ENCODE peak calls at places on chromosomes 4 and X, in ten cellular contexts. One of them, this sample, is unnamed.

GRCh38 chrX:69503835-69504625 is at the start of gene NALF2:
- DNase-seq in activated B cell treated with CpG ODN at 0.5 μM for 24 hours: no peak
- DNase-seq in kidney epithelial cell: peak
- DNase-seq in body of pancreas: peak
- DNase-seq in tibial artery: no peak
- DNase-seq in testis: peak
- DNase-seq in neural progenitor cell: peak
- DNase-seq in BE2C: peak
- DNase-seq in WTC11: peak
- DNase-seq in foreskin fibroblast: peak
- DNase-seq in this sample: peak

GRCh38 chr4:5545271-5545670 is 163.1 kb downstream of the EVC2 start:
- DNase-seq in activated B cell treated with CpG ODN at 0.5 μM for 24 hours: no peak
- DNase-seq in kidney epithelial cell: no peak
- DNase-seq in body of pancreas: no peak
- DNase-seq in tibial artery: no peak
- DNase-seq in testis: no peak
- DNase-seq in neural progenitor cell: no peak
- DNase-seq in BE2C: no peak
- DNase-seq in WTC11: no peak
- DNase-seq in foreskin fibroblast: no peak
- DNase-seq in this sample: no peak

GRCh38 chr4:156102411-156102810 is 148.7 kb upstream of the CTSO start:
- DNase-seq in activated B cell treated with CpG ODN at 0.5 μM for 24 hours: no peak
- DNase-seq in kidney epithelial cell: no peak
- DNase-seq in body of pancreas: no peak
- DNase-seq in tibial artery: no peak
- DNase-seq in testis: no peak
- DNase-seq in neural progenitor cell: no peak
- DNase-seq in BE2C: no peak
- DNase-seq in WTC11: no peak
- DNase-seq in foreskin fibroblast: no peak
- DNase-seq in this sample: no peak

GRCh38 chrX:36913551-36913950 is 94.6 kb upstream of the FAM47C start:
- DNase-seq in activated B cell treated with CpG ODN at 0.5 μM for 24 hours: no peak
- DNase-seq in kidney epithelial cell: no peak
- DNase-seq in body of pancreas: no peak
- DNase-seq in tibial artery: no peak
- DNase-seq in testis: no peak
- DNase-seq in neural progenitor cell: no peak
- DNase-seq in BE2C: no peak
- DNase-seq in WTC11: no peak
- DNase-seq in foreskin fibroblast: no peak
- DNase-seq in this sample: no peak

GRCh38 chr4:137608085-137608484 is 75.8 kb upstream of the PCDH18 start:
- DNase-seq in activated B cell treated with CpG ODN at 0.5 μM for 24 hours: no peak
- DNase-seq in kidney epithelial cell: no peak
- DNase-seq in body of pancreas: no peak
- DNase-seq in tibial artery: peak
- DNase-seq in testis: no peak
- DNase-seq in neural progenitor cell: no peak
- DNase-seq in BE2C: no peak
- DNase-seq in WTC11: no peak
- DNase-seq in foreskin fibroblast: no peak
- DNase-seq in this sample: no peak

GRCh38 chr4:51943221-51943620 is 76.9 kb downstream of the LRRC66 start:
- DNase-seq in activated B cell treated with CpG ODN at 0.5 μM for 24 hours: no peak
- DNase-seq in kidney epithelial cell: no peak
- DNase-seq in body of pancreas: no peak
- DNase-seq in tibial artery: no peak
- DNase-seq in testis: no peak
- DNase-seq in neural progenitor cell: no peak
- DNase-seq in BE2C: no peak
- DNase-seq in WTC11: no peak
- DNase-seq in foreskin fibroblast: peak
- DNase-seq in this sample: no peak

GRCh38 chr4:2487632-2488031 is 18.7 kb downstream of the RNF4 start:
- DNase-seq in activated B cell treated with CpG ODN at 0.5 μM for 24 hours: no peak
- DNase-seq in kidney epithelial cell: no peak
- DNase-seq in body of pancreas: no peak
- DNase-seq in tibial artery: no peak
- DNase-seq in testis: no peak
- DNase-seq in neural progenitor cell: no peak
- DNase-seq in BE2C: no peak
- DNase-seq in WTC11: no peak
- DNase-seq in foreskin fibroblast: no peak
- DNase-seq in this sample: peak

GRCh38 chr4:74104145-74104544 is 5.2 kb upstream of the CXCL2 start:
- DNase-seq in activated B cell treated with CpG ODN at 0.5 μM for 24 hours: no peak
- DNase-seq in kidney epithelial cell: no peak
- DNase-seq in body of pancreas: peak
- DNase-seq in tibial artery: no peak
- DNase-seq in testis: no peak
- DNase-seq in neural progenitor cell: no peak
- DNase-seq in BE2C: no peak
- DNase-seq in WTC11: no peak
- DNase-seq in foreskin fibroblast: no peak
- DNase-seq in this sample: no peak

GRCh38 chr4:38980903-38981676 is 51.1 kb downstream of the TMEM156 start:
- DNase-seq in activated B cell treated with CpG ODN at 0.5 μM for 24 hours: no peak
- DNase-seq in kidney epithelial cell: peak
- DNase-seq in body of pancreas: no peak
- DNase-seq in tibial artery: no peak
- DNase-seq in testis: no peak
- DNase-seq in neural progenitor cell: no peak
- DNase-seq in BE2C: no peak
- DNase-seq in WTC11: no peak
- DNase-seq in foreskin fibroblast: peak
- DNase-seq in this sample: peak

GRCh38 chrX:25039036-25039435 is 23.3 kb upstream of the ARX start:
- DNase-seq in activated B cell treated with CpG ODN at 0.5 μM for 24 hours: no peak
- DNase-seq in kidney epithelial cell: no peak
- DNase-seq in body of pancreas: no peak
- DNase-seq in tibial artery: no peak
- DNase-seq in testis: no peak
- DNase-seq in neural progenitor cell: no peak
- DNase-seq in BE2C: no peak
- DNase-seq in WTC11: no peak
- DNase-seq in foreskin fibroblast: no peak
- DNase-seq in this sample: no peak
- TF ChIP-seq CTCF in activated B cell treated with CpG ODN at 0.5 μM for 24 hours: no peak
- TF ChIP-seq CTCF in kidney epithelial cell: no peak
- TF ChIP-seq CTCF in body of pancreas: no peak
- TF ChIP-seq CTCF in tibial artery: no peak
- TF ChIP-seq CTCF in testis: no peak
- TF ChIP-seq CTCF in neural progenitor cell: no peak
- TF ChIP-seq CTCF in BE2C: no peak
- TF ChIP-seq CTCF in WTC11: no peak
- TF ChIP-seq CTCF in foreskin fibroblast: no peak
- TF ChIP-seq CTCF in this sample: no peak

DNA sequence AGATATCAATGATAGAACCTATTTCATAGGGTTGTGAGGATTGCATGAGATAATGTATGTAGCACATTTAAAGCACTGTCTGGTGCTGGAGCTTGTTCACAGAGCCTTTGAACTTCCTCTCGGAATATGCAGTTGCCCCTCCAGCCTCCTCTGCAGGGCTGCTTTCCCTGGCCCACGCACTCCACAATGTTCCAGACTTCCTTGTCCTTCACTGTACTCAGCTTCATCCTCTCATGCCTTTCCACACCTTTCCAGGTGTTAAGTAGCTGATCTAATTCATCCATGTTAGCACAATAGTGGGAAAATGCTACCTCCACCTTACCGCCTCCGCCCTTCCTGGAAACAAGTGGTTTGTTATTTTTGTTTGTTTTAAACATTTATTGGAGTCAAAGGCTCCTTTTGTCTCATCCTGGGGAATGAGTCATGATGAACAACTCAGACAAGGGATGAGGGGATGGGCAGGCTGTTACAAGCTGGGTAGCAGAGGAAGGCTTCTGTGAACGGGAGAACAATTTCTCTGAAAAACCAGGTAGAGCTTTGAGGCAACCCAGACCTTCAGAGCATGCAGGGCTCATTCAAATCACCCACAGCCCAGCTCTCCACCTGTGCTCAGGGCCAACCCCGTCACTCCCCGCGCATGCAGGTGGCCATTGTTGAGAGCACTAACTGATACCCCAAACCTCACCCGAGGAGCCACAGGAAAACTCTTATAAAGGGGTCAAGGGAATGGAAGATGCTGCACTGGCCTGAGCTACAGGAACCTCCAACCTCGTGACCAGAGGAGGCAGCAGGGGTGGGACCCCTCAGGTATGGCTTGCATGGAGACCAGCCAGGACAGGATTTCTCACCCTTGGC is 84.9 kb upstream of the TBL1X start:
- DNase-seq in activated B cell treated with CpG ODN at 0.5 μM for 24 hours: no peak
- DNase-seq in kidney epithelial cell: peak
- DNase-seq in body of pancreas: no peak
- DNase-seq in tibial artery: no peak
- DNase-seq in testis: no peak
- DNase-seq in neural progenitor cell: no peak
- DNase-seq in BE2C: no peak
- DNase-seq in WTC11: no peak
- DNase-seq in foreskin fibroblast: peak
- DNase-seq in this sample: no peak
- TF ChIP-seq CTCF in activated B cell treated with CpG ODN at 0.5 μM for 24 hours: no peak
- TF ChIP-seq CTCF in kidney epithelial cell: no peak
- TF ChIP-seq CTCF in body of pancreas: no peak
- TF ChIP-seq CTCF in tibial artery: no peak
- TF ChIP-seq CTCF in testis: no peak
- TF ChIP-seq CTCF in neural progenitor cell: no peak
- TF ChIP-seq CTCF in BE2C: no peak
- TF ChIP-seq CTCF in WTC11: no peak
- TF ChIP-seq CTCF in foreskin fibroblast: no peak
- TF ChIP-seq CTCF in this sample: no peak

GRCh38 chrX:144566592-144566991 is 680.7 kb upstream of the SPANXN1 start:
- DNase-seq in activated B cell treated with CpG ODN at 0.5 μM for 24 hours: no peak
- DNase-seq in kidney epithelial cell: no peak
- DNase-seq in body of pancreas: no peak
- DNase-seq in tibial artery: no peak
- DNase-seq in testis: peak
- DNase-seq in neural progenitor cell: peak
- DNase-seq in BE2C: no peak
- DNase-seq in WTC11: no peak
- DNase-seq in foreskin fibroblast: no peak
- DNase-seq in this sample: no peak
- TF ChIP-seq CTCF in activated B cell treated with CpG ODN at 0.5 μM for 24 hours: no peak
- TF ChIP-seq CTCF in kidney epithelial cell: no peak
- TF ChIP-seq CTCF in body of pancreas: no peak
- TF ChIP-seq CTCF in tibial artery: no peak
- TF ChIP-seq CTCF in testis: no peak
- TF ChIP-seq CTCF in neural progenitor cell: peak
- TF ChIP-seq CTCF in BE2C: no peak
- TF ChIP-seq CTCF in WTC11: no peak
- TF ChIP-seq CTCF in foreskin fibroblast: no peak
- TF ChIP-seq CTCF in this sample: no peak

GRCh38 chrX:40523852-40524251 is 56.9 kb upstream of the ATP6AP2 start:
- DNase-seq in activated B cell treated with CpG ODN at 0.5 μM for 24 hours: no peak
- DNase-seq in kidney epithelial cell: no peak
- DNase-seq in body of pancreas: no peak
- DNase-seq in tibial artery: no peak
- DNase-seq in testis: no peak
- DNase-seq in neural progenitor cell: no peak
- DNase-seq in BE2C: no peak
- DNase-seq in WTC11: no peak
- DNase-seq in foreskin fibroblast: no peak
- DNase-seq in this sample: no peak

GRCh38 chrX:40526412-40526811 is 54.4 kb upstream of the ATP6AP2 start:
- DNase-seq in activated B cell treated with CpG ODN at 0.5 μM for 24 hours: no peak
- DNase-seq in kidney epithelial cell: no peak
- DNase-seq in body of pancreas: no peak
- DNase-seq in tibial artery: no peak
- DNase-seq in testis: no peak
- DNase-seq in neural progenitor cell: no peak
- DNase-seq in BE2C: no peak
- DNase-seq in WTC11: no peak
- DNase-seq in foreskin fibroblast: no peak
- DNase-seq in this sample: no peak

GRCh38 chrX:40521868-40522450 is 58.8 kb upstream of the ATP6AP2 start:
- DNase-seq in activated B cell treated with CpG ODN at 0.5 μM for 24 hours: no peak
- DNase-seq in kidney epithelial cell: no peak
- DNase-seq in body of pancreas: no peak
- DNase-seq in tibial artery: no peak
- DNase-seq in testis: no peak
- DNase-seq in neural progenitor cell: no peak
- DNase-seq in BE2C: peak
- DNase-seq in WTC11: no peak
- DNase-seq in foreskin fibroblast: no peak
- DNase-seq in this sample: no peak

GRCh38 chrX:40527543-40527942 is 53.2 kb upstream of the ATP6AP2 start:
- DNase-seq in activated B cell treated with CpG ODN at 0.5 μM for 24 hours: no peak
- DNase-seq in kidney epithelial cell: no peak
- DNase-seq in body of pancreas: no peak
- DNase-seq in tibial artery: no peak
- DNase-seq in testis: no peak
- DNase-seq in neural progenitor cell: no peak
- DNase-seq in BE2C: no peak
- DNase-seq in WTC11: no peak
- DNase-seq in foreskin fibroblast: no peak
- DNase-seq in this sample: no peak

GRCh38 chrX:40524423-40524822 is 56.3 kb upstream of the ATP6AP2 start:
- DNase-seq in activated B cell treated with CpG ODN at 0.5 μM for 24 hours: no peak
- DNase-seq in kidney epithelial cell: no peak
- DNase-seq in body of pancreas: no peak
- DNase-seq in tibial artery: no peak
- DNase-seq in testis: no peak
- DNase-seq in neural progenitor cell: no peak
- DNase-seq in BE2C: no peak
- DNase-seq in WTC11: no peak
- DNase-seq in foreskin fibroblast: no peak
- DNase-seq in this sample: no peak
- TF ChIP-seq CTCF in activated B cell treated with CpG ODN at 0.5 μM for 24 hours: no peak
- TF ChIP-seq CTCF in kidney epithelial cell: no peak
- TF ChIP-seq CTCF in body of pancreas: no peak
- TF ChIP-seq CTCF in tibial artery: no peak
- TF ChIP-seq CTCF in testis: no peak
- TF ChIP-seq CTCF in neural progenitor cell: no peak
- TF ChIP-seq CTCF in BE2C: peak
- TF ChIP-seq CTCF in WTC11: no peak
- TF ChIP-seq CTCF in foreskin fibroblast: peak
- TF ChIP-seq CTCF in this sample: no peak

GRCh38 chrX:131821945-131822622 is 201.0 kb upstream of the STK26 start:
- DNase-seq in activated B cell treated with CpG ODN at 0.5 μM for 24 hours: no peak
- DNase-seq in kidney epithelial cell: peak
- DNase-seq in body of pancreas: no peak
- DNase-seq in tibial artery: no peak
- DNase-seq in testis: no peak
- DNase-seq in neural progenitor cell: no peak
- DNase-seq in BE2C: no peak
- DNase-seq in WTC11: no peak
- DNase-seq in foreskin fibroblast: no peak
- DNase-seq in this sample: peak

GRCh38 chrX:131818297-131818936 is 204.7 kb upstream of the STK26 start:
- DNase-seq in activated B cell treated with CpG ODN at 0.5 μM for 24 hours: no peak
- DNase-seq in kidney epithelial cell: no peak
- DNase-seq in body of pancreas: no peak
- DNase-seq in tibial artery: no peak
- DNase-seq in testis: no peak
- DNase-seq in neural progenitor cell: no peak
- DNase-seq in BE2C: no peak
- DNase-seq in WTC11: no peak
- DNase-seq in foreskin fibroblast: no peak
- DNase-seq in this sample: no peak

GRCh38 chrX:131812847-131813825 is 210.0 kb upstream of the STK26 start:
- DNase-seq in activated B cell treated with CpG ODN at 0.5 μM for 24 hours: peak
- DNase-seq in kidney epithelial cell: no peak
- DNase-seq in body of pancreas: peak
- DNase-seq in tibial artery: peak
- DNase-seq in testis: no peak
- DNase-seq in neural progenitor cell: no peak
- DNase-seq in BE2C: no peak
- DNase-seq in WTC11: no peak
- DNase-seq in foreskin fibroblast: peak
- DNase-seq in this sample: peak

GRCh38 chrX:131816551-131817136 is 206.5 kb upstream of the STK26 start:
- DNase-seq in activated B cell treated with CpG ODN at 0.5 μM for 24 hours: peak
- DNase-seq in kidney epithelial cell: peak
- DNase-seq in body of pancreas: peak
- DNase-seq in tibial artery: no peak
- DNase-seq in testis: no peak
- DNase-seq in neural progenitor cell: no peak
- DNase-seq in BE2C: no peak
- DNase-seq in WTC11: no peak
- DNase-seq in foreskin fibroblast: peak
- DNase-seq in this sample: peak
- TF ChIP-seq CTCF in activated B cell treated with CpG ODN at 0.5 μM for 24 hours: no peak
- TF ChIP-seq CTCF in kidney epithelial cell: no peak
- TF ChIP-seq CTCF in body of pancreas: peak
- TF ChIP-seq CTCF in tibial artery: no peak
- TF ChIP-seq CTCF in testis: no peak
- TF ChIP-seq CTCF in neural progenitor cell: no peak
- TF ChIP-seq CTCF in BE2C: no peak
- TF ChIP-seq CTCF in WTC11: no peak
- TF ChIP-seq CTCF in foreskin fibroblast: peak
- TF ChIP-seq CTCF in this sample: peak